ENCODE peak calls at places on chromosomes 12 and 14, in six cellular contexts. N, G, X, J, F and E are unnamed samples.

GRCh38 chr14:69643430-69644200 is 32.2 kb downstream of the SUSD6 start:
- DNase-seq in N (no peak), G (peak; percentile 94), X (peak; percentile 53), J (peak; percentile 91), F (no peak), E (no peak)

GRCh38 chr14:67492538-67492937 is 4.0 kb upstream of the TMEM229B start:
- DNase-seq in N (no peak), G (no peak), X (no peak), J (peak; percentile 39), F (no peak), E (no peak)

GRCh38 chr12:50057896-50058670 is 687 bp downstream of the ASIC1 start:
- DNase-seq in N (no peak), G (no peak), X (no peak), J (no peak), F (no peak), E (no peak)

GRCh38 chr14:74858022-74858421 is 17.9 kb downstream of the PROX2 start:
- DNase-seq in N (no peak), G (no peak), X (no peak), J (no peak), F (no peak), E (no peak)

GRCh38 chr14:89921896-89922548 is 32.5 kb downstream of the EFCAB11 start:
- DNase-seq in N (no peak), G (no peak), X (no peak), J (no peak), F (no peak), E (no peak)

GRCh38 chr12:89875809-89876208 is 167.2 kb upstream of the ATP2B1 start:
- DNase-seq in N (no peak), G (no peak), X (no peak), J (no peak), F (no peak), E (no peak)

GRCh38 chr14:34081576-34082136 is 130.8 kb upstream of the EGLN3 start:
- DNase-seq in N (no peak), G (no peak), X (no peak), J (peak; percentile 41), F (no peak), E (no peak)

GRCh38 chr12:75641031-75641780 is 129.8 kb upstream of the KRR1 start:
- DNase-seq in N (peak; percentile 68), G (no peak), X (no peak), J (no peak), F (no peak), E (peak; percentile 53)

GRCh38 chr12:22858849-22859569 is 234.0 kb downstream of the ETNK1 start:
- DNase-seq in N (no peak), G (no peak), X (no peak), J (no peak), F (no peak), E (no peak)

GRCh38 chr14:105899071-105899641 is 372.8 kb downstream of the TMEM121 start:
- DNase-seq in N (no peak), G (no peak), X (peak; percentile 2), J (no peak), F (no peak), E (peak; percentile 2)

GRCh38 chr14:59657769-59658168 is 81.2 kb upstream of the CCDC175 start:
- DNase-seq in N (no peak), G (no peak), X (no peak), J (no peak), F (no peak), E (no peak)

GRCh38 chr14:97977711-97978261 is 1180.6 kb downstream of the VRK1 start:
- DNase-seq in N (no peak), G (peak; percentile 74), X (peak; percentile 69), J (peak; percentile 88), F (no peak), E (no peak)

GRCh38 chr14:79417961-79418360 is 793.3 kb downstream of the DIO2 start:
- DNase-seq in N (no peak), G (no peak), X (no peak), J (no peak), F (no peak), E (no peak)

GRCh38 chr12:120497524-120498150 is 1.7 kb downstream of the DYNLL1 start:
- DNase-seq in N (no peak), G (no peak), X (no peak), J (no peak), F (no peak), E (no peak)

GRCh38 chr12:122102331-122102730 is 23.8 kb downstream of the MLXIP start:
- DNase-seq in N (no peak), G (no peak), X (peak; percentile 70), J (peak; percentile 55), F (no peak), E (no peak)

GRCh38 chr12:89160716-89161123 is 191.6 kb downstream of the DUSP6 start:
- DNase-seq in N (no peak), G (no peak), X (peak; percentile 54), J (peak; percentile 17), F (no peak), E (no peak)

GRCh38 chr12:12901158-12901791 is 9.9 kb downstream of the GPRC5A start:
- DNase-seq in N (no peak), G (no peak), X (no peak), J (no peak), F (no peak), E (no peak)

GRCh38 chr12:9727813-9728212 is 5.1 kb downstream of the CLECL1 start:
- DNase-seq in N (no peak), G (no peak), X (no peak), J (no peak), F (no peak), E (no peak)

GRCh38 chr12:114913871-114914801 is 230.2 kb upstream of the TBX3 start:
- DNase-seq in N (no peak), G (peak; percentile 81), X (no peak), J (no peak), F (no peak), E (no peak)

GRCh38 chr12:6563448-6564050 is 4.5 kb downstream of the NOP2 start:
- DNase-seq in N (no peak), G (no peak), X (no peak), J (peak; percentile 64), F (peak; percentile 68), E (peak; percentile 71)

GRCh38 chr12:86772688-86773087 is 516.5 kb upstream of the MGAT4C start:
- DNase-seq in N (no peak), G (no peak), X (no peak), J (no peak), F (no peak), E (no peak)

GRCh38 chr14:69982220-69982795 is 103.1 kb downstream of the SMOC1 start:
- DNase-seq in N (no peak), G (no peak), X (no peak), J (no peak), F (no peak), E (no peak)

GRCh38 chr14:105951399-105951798 is 425.0 kb downstream of the TMEM121 start:
- DNase-seq in N (no peak), G (no peak), X (no peak), J (no peak), F (no peak), E (no peak)

GRCh38 chr12:43655586-43655985 is 103.0 kb downstream of the PUS7L start:
- DNase-seq in N (no peak), G (no peak), X (no peak), J (no peak), F (no peak), E (no peak)

GRCh38 chr12:43329381-43329780 is 222.6 kb downstream of the ADAMTS20 start:
- DNase-seq in N (no peak), G (no peak), X (no peak), J (no peak), F (no peak), E (no peak)

GRCh38 chr12:68803948-68804653 is 3.9 kb upstream of the MDM2 start:
- DNase-seq in N (no peak), G (no peak), X (no peak), J (no peak), F (no peak), E (no peak)

GRCh38 chr12:116802018-116802417 is 63.9 kb downstream of the RNFT2 start:
- DNase-seq in N (no peak), G (no peak), X (no peak), J (no peak), F (no peak), E (no peak)

DNA sequence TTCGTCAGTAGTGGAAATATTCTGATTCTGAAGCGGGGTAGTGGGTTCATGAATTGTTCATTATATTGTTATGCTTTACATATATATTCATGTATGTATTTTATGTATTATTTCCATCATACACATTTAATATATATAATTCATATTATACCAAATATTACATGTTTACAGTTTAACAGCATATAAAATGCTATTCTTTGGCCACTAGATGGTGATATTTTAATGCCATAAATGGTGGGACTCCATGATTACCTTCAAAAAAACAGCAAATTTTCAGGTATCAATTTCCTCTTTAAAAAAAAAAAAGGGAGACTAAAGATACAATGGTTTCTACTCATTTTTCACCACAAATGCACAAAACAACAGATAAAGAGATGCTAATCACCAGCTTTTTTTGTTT is 41.0 kb downstream of the BDKRB1 start:
- DNase-seq in N (no peak), G (no peak), X (no peak), J (no peak), F (no peak), E (peak; percentile 32)
- TF ChIP-seq CTCF in N (peak; percentile 59), G (peak; percentile 38), X (peak; percentile 14), J (peak; percentile 56), F (peak; percentile 68), E (peak; percentile 32)

DNA sequence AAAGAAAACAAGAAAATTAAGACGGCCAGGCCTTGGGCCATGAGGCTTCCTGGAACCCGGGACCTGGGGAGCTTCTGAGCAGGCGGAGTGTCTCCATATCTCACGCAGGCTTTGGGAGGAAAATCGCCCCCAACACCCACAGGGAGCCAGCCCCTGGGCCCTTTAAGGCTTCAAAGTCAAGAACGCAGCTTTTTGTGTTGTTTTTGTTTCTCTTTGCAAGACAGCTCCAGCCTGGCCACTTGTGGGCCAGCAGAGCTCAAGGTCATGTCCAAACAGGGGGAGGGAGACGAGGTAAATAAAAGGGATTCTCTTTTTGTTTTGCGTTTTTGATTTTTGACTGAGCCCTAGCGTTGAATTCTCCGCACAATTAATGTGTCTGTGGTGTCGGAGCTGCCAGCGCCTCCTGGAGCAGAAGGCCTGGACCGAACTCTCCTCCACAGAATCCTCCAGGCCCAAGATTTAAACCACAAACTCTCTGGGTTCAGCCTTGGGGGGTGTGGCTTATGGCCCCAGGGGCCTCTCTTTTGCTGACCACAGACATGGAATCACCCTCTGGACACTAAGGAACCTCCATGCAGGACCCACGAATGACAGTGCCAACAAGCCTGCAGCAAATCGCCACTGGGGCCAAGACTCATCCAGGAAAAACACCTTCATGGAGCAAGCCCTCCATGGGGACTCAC is 8.2 kb downstream of the SCARB1 start:
- DNase-seq in N (no peak), G (no peak), X (no peak), J (no peak), F (no peak), E (no peak)
- TF ChIP-seq CTCF in N (no peak), G (no peak), X (no peak), J (no peak), F (no peak), E (no peak)

GRCh38 chr12:52307836-52308806 is 13.1 kb downstream of the KRT83 start:
- DNase-seq in N (no peak), G (peak; percentile 60), X (peak; percentile 45), J (peak; percentile 70), F (peak; percentile 39), E (peak; percentile 60)
- TF ChIP-seq CTCF in N (no peak), G (no peak), X (no peak), J (peak; percentile 43), F (peak; percentile 34), E (no peak)

DNA sequence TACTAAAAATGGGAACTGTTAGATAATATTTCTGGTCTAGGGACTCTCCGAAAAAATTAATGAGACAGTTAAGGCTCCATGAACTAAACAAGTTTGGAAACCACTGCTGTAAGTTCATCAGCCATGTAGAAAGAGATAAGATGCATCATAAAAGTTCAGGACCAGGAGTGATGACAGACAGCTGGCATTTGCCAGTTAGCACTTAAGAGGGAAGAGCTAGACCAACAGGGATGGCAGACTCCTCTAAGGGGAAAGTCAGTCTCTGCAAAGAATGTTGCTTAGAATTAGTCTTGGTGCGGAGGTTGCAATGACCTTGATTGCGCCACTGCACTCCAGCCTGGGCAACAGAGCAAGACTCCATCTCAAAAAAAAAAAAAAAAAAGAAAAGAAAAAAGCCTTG is 129.4 kb downstream of the SYNE2 start:
- DNase-seq in N (no peak), G (no peak), X (no peak), J (no peak), F (no peak), E (no peak)
- TF ChIP-seq CTCF in N (no peak), G (no peak), X (no peak), J (no peak), F (no peak), E (no peak)